ENCODE peak calls at places on chromosomes 5 and 9, in eight cellular contexts. L is AML-193; P is NCI-H82; M is activated CD8-positive, alpha-beta memory T cell treated with anti-CD3 and anti-CD28 coated beads, Interleukin-2, amount 50 U/mL, for 48 hours; C is Caki2; E is hippocampal formation; U is stimulated activated CD4-positive, alpha-beta T cell treated with anti-CD3 and anti-CD28 coated beads, TNF-alpha, amount 100 ng/mL, for 1 hour; K is Right ventricle myocardium superior. X is an unnamed sample.
A peak's percentile ranks its signal among the peaks of the same experiment; 100 is the strongest.

GRCh38 chr5:176359658-176360057 is 1.9 kb downstream of the KIAA1191 start:
- DNase-seq in L (no peak), P (no peak), M (no peak), C (no peak), E (no peak), U (no peak), K (no peak), X (no peak)

GRCh38 chr9:123964756-123965155 is 34.8 kb upstream of the DENND1A start:
- DNase-seq in L (no peak), P (no peak), M (no peak), C (no peak), E (no peak), U (no peak), K (no peak), X (no peak)

GRCh38 chr5:11912-12311 is 80.1 kb upstream of the PLEKHG4B start:
- DNase-seq in L (no peak), P (no peak), M (no peak), C (no peak), E (no peak), U (no peak), K (no peak), X (no peak)

GRCh38 chr5:41447761-41448510 is 62.5 kb downstream of the PLCXD3 start:
- DNase-seq in L (no peak), P (no peak), M (no peak), C (no peak), E (no peak), U (no peak), K (no peak), X (no peak)

GRCh38 chr9:93663877-93664548 is 87.6 kb downstream of the PHF2 start:
- DNase-seq in L (no peak), P (no peak), M (no peak), C (no peak), E (no peak), U (no peak), K (peak; percentile 32), X (no peak)

GRCh38 chr5:84724683-84725082 is 340.0 kb upstream of the EDIL3 start:
- DNase-seq in L (no peak), P (no peak), M (no peak), C (no peak), E (no peak), U (no peak), K (no peak), X (no peak)

GRCh38 chr5:7886849-7887460 is 18.0 kb downstream of the MTRR start:
- DNase-seq in L (peak; percentile 47), P (peak; percentile 42), M (no peak), C (peak; percentile 36), E (no peak), U (no peak), K (no peak), X (no peak)

GRCh38 chr9:71647094-71647591 is 121.2 kb downstream of the CEMIP2 start:
- DNase-seq in L (peak; percentile 58), P (no peak), M (no peak), C (no peak), E (peak; percentile 13), U (no peak), K (peak; percentile 86), X (peak; percentile 15)

GRCh38 chr5:6197427-6197826 is 180.9 kb downstream of the MED10 start:
- DNase-seq in L (no peak), P (no peak), M (no peak), C (no peak), E (no peak), U (no peak), K (no peak), X (no peak)

GRCh38 chr9:73497796-73498195 is 346.1 kb downstream of the ANXA1 start:
- DNase-seq in L (no peak), P (no peak), M (no peak), C (no peak), E (no peak), U (no peak), K (no peak), X (no peak)

GRCh38 chr5:66876266-66876807 is 280.1 kb downstream of the MAST4 start:
- DNase-seq in L (no peak), P (no peak), M (no peak), C (no peak), E (no peak), U (no peak), K (no peak), X (no peak)

GRCh38 chr5:123951204-123951977 is 439.4 kb downstream of the CSNK1G3 start:
- DNase-seq in L (no peak), P (no peak), M (no peak), C (peak; percentile 27), E (no peak), U (no peak), K (no peak), X (no peak)

GRCh38 chr5:27788184-27788583 is 749.8 kb upstream of the CDH9 start:
- DNase-seq in L (no peak), P (no peak), M (no peak), C (no peak), E (no peak), U (no peak), K (no peak), X (no peak)

GRCh38 chr5:61768692-61769281 is 436.7 kb downstream of the ZSWIM6 start:
- DNase-seq in L (no peak), P (peak; percentile 78), M (no peak), C (peak; percentile 22), E (no peak), U (no peak), K (no peak), X (no peak)

GRCh38 chr9:99169982-99170761 is 51.6 kb downstream of the ALG2 start:
- DNase-seq in L (no peak), P (peak; percentile 61), M (no peak), C (no peak), E (no peak), U (no peak), K (no peak), X (no peak)

GRCh38 chr9:94847486-94847885 is 121.0 kb downstream of the AOPEP start:
- DNase-seq in L (no peak), P (peak; percentile 79), M (no peak), C (peak; percentile 43), E (no peak), U (no peak), K (no peak), X (no peak)

GRCh38 chr5:395921-396714 is 46.9 kb upstream of the EXOC3 start:
- DNase-seq in L (no peak), P (no peak), M (peak; percentile 53), C (no peak), E (no peak), U (no peak), K (no peak), X (no peak)

GRCh38 chr5:52262844-52263243 is 524.9 kb upstream of the ITGA1 start:
- DNase-seq in L (no peak), P (no peak), M (no peak), C (no peak), E (no peak), U (no peak), K (no peak), X (no peak)

GRCh38 chr9:122346478-122347347 is 24.1 kb upstream of the PTGS1 start:
- DNase-seq in L (no peak), P (no peak), M (peak; percentile 57), C (no peak), E (no peak), U (no peak), K (peak; percentile 80), X (no peak)

GRCh38 chr9:119368681-119369581 is at the start of gene BRINP1:
- DNase-seq in L (no peak), P (peak; percentile 87), M (no peak), C (peak; percentile 74), E (peak; percentile 52), U (no peak), K (peak; percentile 43), X (peak; percentile 51)

GRCh38 chr5:100826133-100826532 is 76.9 kb downstream of the ST8SIA4 start:
- DNase-seq in L (peak; percentile 31), P (no peak), M (no peak), C (no peak), E (no peak), U (no peak), K (no peak), X (no peak)

GRCh38 chr9:134466869-134467616 is 140.8 kb downstream of the RXRA start:
- DNase-seq in L (no peak), P (no peak), M (no peak), C (no peak), E (no peak), U (no peak), K (no peak), X (no peak)

GRCh38 chr5:178289438-178289837 is 56.8 kb upstream of the PHYKPL start:
- DNase-seq in L (no peak), P (no peak), M (no peak), C (no peak), E (no peak), U (no peak), K (peak; percentile 7), X (no peak)

GRCh38 chr5:172830275-172830799 is 3.7 kb upstream of the ERGIC1 start:
- DNase-seq in L (no peak), P (no peak), M (no peak), C (no peak), E (no peak), U (no peak), K (no peak), X (no peak)

GRCh38 chr5:140349244-140349643 is 2.8 kb upstream of the HBEGF start:
- DNase-seq in L (no peak), P (no peak), M (no peak), C (no peak), E (no peak), U (no peak), K (no peak), X (no peak)

GRCh38 chr5:135235551-135236100 is 163.4 kb downstream of the MACROH2A1 start:
- DNase-seq in L (no peak), P (no peak), M (no peak), C (no peak), E (no peak), U (no peak), K (no peak), X (no peak)

GRCh38 chr5:131496400-131496713 is 138.7 kb downstream of the RAPGEF6 start:
- DNase-seq in L (no peak), P (no peak), M (no peak), C (no peak), E (no peak), U (no peak), K (peak; percentile 38), X (no peak)

GRCh38 chr5:87825583-87825982 is 412.9 kb upstream of the CCNH start:
- DNase-seq in L (no peak), P (no peak), M (no peak), C (peak; percentile 30), E (no peak), U (no peak), K (no peak), X (no peak)

GRCh38 chr5:74035521-74035937 is 409.5 kb downstream of the ARHGEF28 start:
- DNase-seq in L (peak; percentile 56), P (peak; percentile 63), M (no peak), C (peak; percentile 44), E (no peak), U (no peak), K (no peak), X (no peak)

GRCh38 chr9:110033869-110034268 is 174.1 kb downstream of the C9orf152 start:
- DNase-seq in L (no peak), P (no peak), M (no peak), C (no peak), E (no peak), U (no peak), K (no peak), X (no peak)

GRCh38 chr5:74028406-74028805 is 402.4 kb downstream of the ARHGEF28 start:
- DNase-seq in L (no peak), P (peak; percentile 95), M (no peak), C (no peak), E (no peak), U (no peak), K (no peak), X (no peak)

GRCh38 chr5:38208782-38209378 is 49.5 kb upstream of the EGFLAM start:
- DNase-seq in L (peak; percentile 16), P (peak; percentile 82), M (no peak), C (peak; percentile 9), E (peak; percentile 4), U (no peak), K (no peak), X (no peak)

GRCh38 chr5:139755892-139756671 is 39.5 kb upstream of the PSD2 start:
- DNase-seq in L (no peak), P (peak; percentile 54), M (no peak), C (no peak), E (no peak), U (no peak), K (no peak), X (no peak)

GRCh38 chr5:77627869-77628674 is 10.4 kb downstream of the OTP start:
- DNase-seq in L (no peak), P (no peak), M (peak; percentile 54), C (no peak), E (no peak), U (no peak), K (no peak), X (no peak)